ENCODE peak calls at places on chromosomes 1 and 21, in four cellular contexts. W is neuronal stem cell, J is nephron progenitor cell, G is kidney tubule cell. R is an unnamed sample.

GRCh38 chr1:2229921-2230700 is 2.0 kb downstream of the SKI start:
- DNase-seq in G (peak; percentile 49), W (no peak), J (no peak), R (peak; percentile 53)

GRCh38 chr21:36422279-36423098 is 37.3 kb downstream of the CHAF1B start:
- DNase-seq in G (peak; percentile 74), W (peak; percentile 64), J (peak; percentile 66), R (peak; percentile 44)

GRCh38 chr1:224205438-224205840 is 22.4 kb downstream of the DEGS1 start:
- DNase-seq in J (no peak), G (peak; percentile 72), W (no peak), R (peak; percentile 85)

GRCh38 chr1:226064168-226064815 is 1.8 kb downstream of the H3-3A start:
- DNase-seq in G (peak; percentile 47), W (no peak), J (no peak), R (peak; percentile 39)

GRCh38 chr1:214476229-214476957 is 75.0 kb downstream of the PTPN14 start:
- DNase-seq in J (no peak), G (no peak), W (no peak), R (peak; percentile 77)

GRCh38 chr1:158952416-158952815 is 21.1 kb downstream of the PYHIN1 start:
- DNase-seq in J (no peak), G (no peak), W (no peak), R (no peak)

GRCh38 chr1:113871597-113872113 is at the start of gene PTPN22:
- DNase-seq in G (peak; percentile 84), J (no peak), W (no peak), R (peak; percentile 87)

GRCh38 chr1:207808911-207809555 is 57.2 kb downstream of the CD46 start:
- DNase-seq in W (no peak), J (no peak), G (no peak), R (no peak)

GRCh38 chr1:78668427-78668826 is 18.8 kb downstream of the IFI44 start:
- DNase-seq in G (no peak), W (no peak), J (no peak), R (no peak)

GRCh38 chr1:243727503-243728191 is 122.4 kb downstream of the AKT3 start:
- DNase-seq in G (no peak), W (no peak), J (no peak), R (no peak)

GRCh38 chr1:208223136-208223535 is 21.0 kb downstream of the PLXNA2 start:
- DNase-seq in W (no peak), G (peak; percentile 62), J (no peak), R (peak; percentile 47)

GRCh38 chr1:47987601-47988000 is 9.6 kb downstream of the TRABD2B start:
- DNase-seq in J (no peak), W (no peak), G (no peak), R (no peak)

GRCh38 chr1:24284156-24284471 is 35.0 kb upstream of the GRHL3 start:
- DNase-seq in J (no peak), G (no peak), W (no peak), R (peak; percentile 95)

GRCh38 chr1:14658642-14659041 is 60.2 kb downstream of the KAZN start:
- DNase-seq in J (no peak), W (no peak), G (no peak), R (no peak)

GRCh38 chr1:224643653-224644052 is 27.5 kb downstream of the CNIH3 start:
- DNase-seq in G (no peak), J (no peak), W (no peak), R (no peak)

GRCh38 chr1:150162862-150163706 is 13.4 kb downstream of the PLEKHO1 start:
- DNase-seq in J (peak; percentile 70), G (peak; percentile 99), W (peak; percentile 83), R (peak; percentile 97)

GRCh38 chr1:56326056-56326455 is 253.3 kb downstream of the PLPP3 start:
- DNase-seq in J (no peak), G (peak; percentile 12), W (no peak), R (no peak)

GRCh38 chr21:33033094-33033951 is 7.6 kb downstream of the OLIG2 start:
- DNase-seq in G (no peak), W (no peak), J (no peak), R (no peak)

GRCh38 chr1:229769006-229769405 is 143.0 kb downstream of the URB2 start:
- DNase-seq in G (no peak), W (no peak), J (no peak), R (no peak)

GRCh38 chr1:160124709-160125478 is 9.3 kb downstream of the ATP1A2 start:
- DNase-seq in W (no peak), J (no peak), G (peak; percentile 99), R (peak; percentile 84)

GRCh38 chr1:178946416-178946815 is 75.5 kb upstream of the ANGPTL1 start:
- DNase-seq in J (no peak), G (no peak), W (no peak), R (no peak)

GRCh38 chr1:225815526-225816178 is 5.7 kb downstream of the EPHX1 start:
- DNase-seq in G (no peak), W (no peak), J (no peak), R (no peak)

GRCh38 chr1:176033474-176033873 is 173.6 kb downstream of the COP1 start:
- DNase-seq in J (no peak), G (no peak), W (no peak), R (peak; percentile 16)

R was measured in mammary epithelial cell.